ENCODE peak calls at places on chromosome 1, in four cellular contexts. One of them, this sample, is unnamed.

GRCh38 chr1:87766737-87767136 is 438.1 kb downstream of the LMO4 start:
- DNase-seq in hepatocyte: no peak
- DNase-seq in memory B cell: no peak
- DNase-seq in HT-29: no peak
- DNase-seq in this sample: no peak

GRCh38 chr1:50710099-50710498 is 250.0 kb downstream of the FAF1 start:
- DNase-seq in hepatocyte: no peak
- DNase-seq in memory B cell: no peak
- DNase-seq in HT-29: no peak
- DNase-seq in this sample: no peak

GRCh38 chr1:19229229-19229628 is 19.2 kb upstream of the UBR4 start:
- DNase-seq in hepatocyte: no peak
- DNase-seq in memory B cell: no peak
- DNase-seq in HT-29: no peak
- DNase-seq in this sample: no peak

GRCh38 chr1:145714524-145715111 is 4.7 kb upstream of the CD160 start:
- DNase-seq in hepatocyte: peak
- DNase-seq in memory B cell: no peak
- DNase-seq in HT-29: peak
- DNase-seq in this sample: no peak

GRCh38 chr1:204161609-204162497 is 4.3 kb downstream of the REN start:
- DNase-seq in hepatocyte: no peak
- DNase-seq in memory B cell: no peak
- DNase-seq in HT-29: no peak
- DNase-seq in this sample: no peak

GRCh38 chr1:19802269-19802668 is 2.6 kb upstream of the TMCO4 start:
- DNase-seq in hepatocyte: no peak
- DNase-seq in memory B cell: no peak
- DNase-seq in HT-29: no peak
- DNase-seq in this sample: no peak

GRCh38 chr1:200919386-200919785 is 24.7 kb downstream of the INAVA start:
- DNase-seq in hepatocyte: no peak
- DNase-seq in memory B cell: no peak
- DNase-seq in HT-29: no peak
- DNase-seq in this sample: no peak

GRCh38 chr1:216600730-216601426 is 122.4 kb downstream of the ESRRG start:
- DNase-seq in hepatocyte: peak
- DNase-seq in memory B cell: no peak
- DNase-seq in HT-29: peak
- DNase-seq in this sample: peak

GRCh38 chr1:107964397-107965111 is 426 bp downstream of the VAV3 start:
- DNase-seq in hepatocyte: peak
- DNase-seq in memory B cell: peak
- DNase-seq in HT-29: no peak
- DNase-seq in this sample: no peak

GRCh38 chr1:6447818-6448748 is 17.9 kb downstream of the TNFRSF25 start:
- DNase-seq in hepatocyte: peak
- DNase-seq in memory B cell: peak
- DNase-seq in HT-29: no peak
- DNase-seq in this sample: peak

GRCh38 chr1:230242317-230242716 is 175.3 kb downstream of the GALNT2 start:
- DNase-seq in hepatocyte: no peak
- DNase-seq in memory B cell: no peak
- DNase-seq in HT-29: no peak
- DNase-seq in this sample: no peak

This sample was measured in NCI-H2081 treated with DMSO at 0.1 percent for 48 hours.